ENCODE peak calls at places on chromosomes 16 and 17, in five cellular contexts. C, H, D, B and Y are unnamed samples.
A peak's percentile ranks its signal among the peaks of the same experiment; 100 is the strongest.

GRCh38 chr16:73290258-73290657 is 242.3 kb upstream of the ZFHX3 start:
- DNase-seq in C (no peak), H (no peak), D (no peak), B (no peak), Y (no peak)

GRCh38 chr17:59617141-59617757 is 2.4 kb upstream of the CLTC start:
- DNase-seq in C (no peak), H (no peak), D (no peak), B (no peak), Y (peak; percentile 33)

GRCh38 chr16:8686031-8686621 is 11.7 kb downstream of the ABAT start:
- DNase-seq in C (no peak), H (no peak), D (no peak), B (no peak), Y (no peak)

GRCh38 chr17:62713096-62713870 is 85.8 kb downstream of the MRC2 start:
- DNase-seq in C (no peak), H (no peak), D (no peak), B (no peak), Y (no peak)

GRCh38 chr16:86669937-86670772 is 91.8 kb downstream of the FOXL1 start:
- DNase-seq in C (no peak), H (no peak), D (no peak), B (no peak), Y (no peak)

GRCh38 chr16:85166699-85167588 is 54.7 kb upstream of the CIBAR2 start:
- DNase-seq in C (no peak), H (no peak), D (peak; percentile 56), B (no peak), Y (no peak)

GRCh38 chr16:85051067-85051709 is 23.6 kb downstream of the KIAA0513 start:
- DNase-seq in C (no peak), H (no peak), D (no peak), B (no peak), Y (no peak)

GRCh38 chr17:62704381-62704971 is 77.0 kb downstream of the MRC2 start:
- DNase-seq in C (peak; percentile 34), H (no peak), D (no peak), B (peak; percentile 22), Y (peak; percentile 92)

GRCh38 chr16:14286381-14287230 is 215.5 kb downstream of the MRTFB start:
- DNase-seq in C (no peak), H (no peak), D (no peak), B (no peak), Y (no peak)

GRCh38 chr16:31131841-31132271 is 3.7 kb downstream of the PRSS8 start:
- DNase-seq in C (no peak), H (no peak), D (no peak), B (no peak), Y (peak; percentile 33)

GRCh38 chr17:58960068-58960467 is 146.6 kb downstream of the TRIM37 start:
- DNase-seq in C (peak; percentile 68), H (no peak), D (no peak), B (peak; percentile 61), Y (peak; percentile 74)

GRCh38 chr16:69138608-69139007 is 6.2 kb downstream of the UTP4 start:
- DNase-seq in C (no peak), H (no peak), D (no peak), B (no peak), Y (no peak)

GRCh38 chr17:9622961-9623360 is 22.4 kb upstream of the USP43 start:
- DNase-seq in C (no peak), H (no peak), D (no peak), B (no peak), Y (no peak)

GRCh38 chr16:12999368-12999767 is 98.0 kb downstream of the SHISA9 start:
- DNase-seq in C (no peak), H (no peak), D (no peak), B (no peak), Y (no peak)

GRCh38 chr17:59846391-59847165 is 46.2 kb downstream of the TUBD1 start:
- DNase-seq in C (peak; percentile 66), H (peak; percentile 33), D (no peak), B (no peak), Y (peak; percentile 95)

GRCh38 chr16:401468-402348 is at the start of gene DECR2:
- DNase-seq in C (peak; percentile 89), H (peak; percentile 95), D (peak; percentile 97), B (peak; percentile 94), Y (peak; percentile 79)

GRCh38 chr16:80723981-80724380 is 80.4 kb downstream of the CDYL2 start:
- DNase-seq in C (no peak), H (no peak), D (no peak), B (no peak), Y (no peak)

GRCh38 chr17:8499614-8500013 is 63.9 kb downstream of the NDEL1 start:
- DNase-seq in C (no peak), H (no peak), D (no peak), B (no peak), Y (no peak)

GRCh38 chr17:15463363-15463762 is 4.1 kb downstream of the CDRT4 start:
- DNase-seq in C (peak; percentile 33), H (no peak), D (no peak), B (no peak), Y (no peak)

GRCh38 chr16:12613992-12614661 is 189.6 kb downstream of the CPPED1 start:
- DNase-seq in C (no peak), H (no peak), D (no peak), B (no peak), Y (no peak)

GRCh38 chr16:72203401-72203800 is 31.4 kb upstream of the PMFBP1 start:
- DNase-seq in C (peak; percentile 28), H (no peak), D (no peak), B (peak; percentile 37), Y (peak; percentile 37)

GRCh38 chr16:84449156-84450140 is 55.0 kb downstream of the MEAK7 start:
- DNase-seq in C (no peak), H (no peak), D (no peak), B (no peak), Y (no peak)

GRCh38 chr17:29176500-29177351 is 3.5 kb downstream of the MYO18A start:
- DNase-seq in C (no peak), H (peak; percentile 55), D (peak; percentile 54), B (peak; percentile 49), Y (peak; percentile 64)

GRCh38 chr16:50102046-50102756 is 36.4 kb downstream of the HEATR3 start:
- DNase-seq in C (peak; percentile 81), H (no peak), D (no peak), B (no peak), Y (peak; percentile 58)

GRCh38 chr16:4664538-4665418 is 28.6 kb upstream of the NUDT16L1 start:
- DNase-seq in C (no peak), H (no peak), D (no peak), B (no peak), Y (peak; percentile 54)

GRCh38 chr16:52705192-52705591 is 158.2 kb upstream of the TOX3 start:
- DNase-seq in C (no peak), H (no peak), D (no peak), B (peak; percentile 74), Y (no peak)

GRCh38 chr16:52713740-52714139 is 166.8 kb upstream of the TOX3 start:
- DNase-seq in C (no peak), H (no peak), D (no peak), B (no peak), Y (no peak)

DNA sequence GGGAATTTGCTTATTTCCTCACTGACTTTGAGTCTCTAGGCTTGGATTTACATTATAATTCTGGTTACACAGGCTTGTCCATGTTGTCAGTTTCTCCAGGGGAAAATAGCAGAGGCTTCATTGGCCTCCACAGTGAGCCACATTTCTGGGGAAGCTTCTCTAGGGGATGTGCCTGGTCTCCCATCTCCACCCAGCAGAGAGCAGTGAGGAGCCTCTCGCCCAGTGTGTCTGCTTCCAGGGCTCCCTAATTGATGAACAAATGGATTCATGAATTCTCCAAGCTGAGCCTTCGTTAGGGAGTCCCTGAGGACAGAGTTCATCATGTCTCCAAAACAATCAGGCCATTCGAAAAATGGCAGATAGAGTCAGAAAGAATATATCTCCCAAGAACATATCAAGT is 162.3 kb upstream of the TOX3 start:
- DNase-seq in C (no peak), H (no peak), D (no peak), B (no peak), Y (no peak)
- TF ChIP-seq CTCF in C (no peak), H (no peak), D (no peak), B (peak; percentile 13), Y (no peak)

GRCh38 chr17:74369665-74370490 is 2.6 kb downstream of the GPR142 start:
- DNase-seq in C (no peak), H (no peak), D (no peak), B (no peak), Y (no peak)
- TF ChIP-seq CTCF in C (no peak), H (no peak), D (no peak), B (no peak), Y (no peak)

DNA sequence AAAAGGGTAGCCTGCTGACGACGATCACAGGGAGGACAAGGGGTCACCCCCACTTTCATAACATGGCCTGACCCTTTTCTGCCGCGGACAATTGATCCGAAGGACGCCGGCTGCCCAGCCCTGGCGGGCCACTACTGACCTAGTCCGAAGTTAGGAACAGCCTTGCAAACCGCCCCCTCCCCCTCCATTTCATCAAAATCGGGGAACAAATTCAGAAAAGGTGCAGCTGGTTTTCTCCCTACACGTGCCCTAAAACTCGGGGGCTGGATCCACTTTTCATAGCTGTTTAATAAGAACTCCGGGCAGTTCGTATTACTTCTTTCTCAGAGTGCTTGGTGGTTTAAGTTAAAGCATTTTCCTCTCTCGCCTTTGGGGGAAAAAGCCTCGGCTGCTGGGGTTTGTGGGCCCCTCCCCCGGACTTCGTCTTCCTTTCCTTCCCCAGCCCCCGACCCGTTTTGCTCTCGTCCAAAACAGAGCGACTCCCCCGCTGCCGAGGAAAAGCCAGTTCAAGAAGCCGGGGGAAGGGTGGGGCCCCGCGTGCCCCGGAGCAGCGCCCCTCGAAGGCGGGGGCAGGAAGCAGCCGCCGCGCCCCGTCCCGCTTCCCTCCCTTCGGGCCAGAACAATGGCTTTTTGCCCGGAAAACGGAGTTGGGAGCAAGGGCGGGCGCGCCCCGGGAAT is 643 bp upstream of the CBX2 start:
- DNase-seq in C (peak; percentile 9), H (no peak), D (peak; percentile 58), B (peak; percentile 84), Y (peak; percentile 30)
- TF ChIP-seq CTCF in C (peak; percentile 28), H (no peak), D (peak; percentile 59), B (peak; percentile 65), Y (no peak)

GRCh38 chr17:50656509-50656908 is 21.8 kb downstream of the ABCC3 start:
- DNase-seq in C (no peak), H (no peak), D (no peak), B (no peak), Y (no peak)

GRCh38 chr17:50649042-50649908 is 14.6 kb downstream of the ABCC3 start:
- DNase-seq in C (no peak), H (no peak), D (no peak), B (peak; percentile 52), Y (no peak)

GRCh38 chr17:50653738-50654137 is 19.1 kb downstream of the ABCC3 start:
- DNase-seq in C (no peak), H (no peak), D (no peak), B (no peak), Y (no peak)

GRCh38 chr17:50647187-50647586 is 12.5 kb downstream of the ABCC3 start:
- DNase-seq in C (no peak), H (no peak), D (no peak), B (no peak), Y (no peak)

DNA sequence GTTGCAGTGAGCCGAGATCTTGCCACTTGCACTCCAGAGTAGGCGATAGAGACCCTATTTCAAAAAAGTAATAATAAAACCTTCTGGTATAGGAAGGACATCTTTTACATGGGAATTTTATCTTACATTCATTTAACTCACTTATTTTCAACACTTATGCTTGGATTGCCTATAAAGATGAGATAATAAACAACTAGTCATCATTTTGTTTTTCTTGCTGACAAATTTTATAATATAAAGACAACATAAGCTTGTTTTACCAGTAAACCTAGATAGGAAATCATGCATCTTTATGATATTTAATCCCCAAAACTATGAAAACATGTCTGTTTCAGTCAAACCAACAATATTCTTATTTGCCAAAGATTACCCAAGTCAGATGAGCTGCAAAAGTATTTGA is 17.0 kb downstream of the ABCC3 start:
- DNase-seq in C (no peak), H (no peak), D (no peak), B (no peak), Y (no peak)
- TF ChIP-seq CTCF in C (no peak), H (no peak), D (no peak), B (no peak), Y (no peak)